ENCODE peak calls at places on chromosomes 4 and X, in nine cellular contexts. K, R, J, D, L, Z, Q, B and H are unnamed samples.
A peak's percentile ranks its signal among the peaks of the same experiment; 100 is the strongest.

GRCh38 chrX:131792356-131792749 is 230.7 kb upstream of the STK26 start:
- DNase-seq in B (peak; percentile 63), J (no peak), K (no peak), Q (no peak), R (peak; percentile 68), D (no peak), L (peak; percentile 96), Z (peak; percentile 19), H (peak; percentile 93)

GRCh38 chr4:1300466-1301455 is 11.1 kb downstream of the MAEA start:
- DNase-seq in L (peak; percentile 79), Z (no peak), J (no peak), D (peak; percentile 80), K (no peak), R (no peak), Q (peak; percentile 80), B (peak; percentile 10), H (peak; percentile 86)

GRCh38 chrX:147646949-147647717 is 264.6 kb upstream of the FMR1 start:
- DNase-seq in L (no peak), J (no peak), R (no peak), K (no peak), Z (no peak), D (no peak), B (no peak), Q (no peak), H (no peak)

GRCh38 chr4:114072781-114073180 is 93.3 kb upstream of the ARSJ start:
- DNase-seq in K (no peak), B (no peak), J (no peak), L (no peak), R (no peak), Q (no peak), D (no peak), Z (no peak), H (no peak)

GRCh38 chr4:123671633-123672404 is 275.2 kb downstream of the SPRY1 start:
- DNase-seq in K (no peak), J (no peak), Q (no peak), R (peak; percentile 46), L (no peak), D (no peak), B (no peak), Z (no peak), H (no peak)

GRCh38 chrX:19889582-19890342 is 2.4 kb upstream of the SH3KBP1 start:
- DNase-seq in K (no peak), J (no peak), L (no peak), R (no peak), D (no peak), Z (no peak), B (no peak), Q (peak; percentile 68), H (no peak)

GRCh38 chrX:13752646-13753045 is 18.1 kb downstream of the OFD1 start:
- DNase-seq in D (no peak), L (no peak), K (no peak), B (no peak), J (no peak), R (peak; percentile 56), Z (no peak), Q (no peak), H (no peak)

GRCh38 chr4:110033994-110034393 is 121.3 kb downstream of the EGF start:
- DNase-seq in D (peak; percentile 30), L (no peak), R (peak; percentile 36), J (no peak), Z (no peak), Q (no peak), B (no peak), K (no peak), H (no peak)

GRCh38 chr4:60396680-60397079 is 803.4 kb upstream of the ADGRL3 start:
- DNase-seq in Z (no peak), J (no peak), D (no peak), K (no peak), R (no peak), L (no peak), Q (peak; percentile 28), B (peak; percentile 2), H (no peak)

GRCh38 chr4:8877780-8878040 is 6.1 kb upstream of the HMX1 start:
- DNase-seq in R (no peak), J (peak; percentile 73), Z (no peak), K (no peak), L (no peak), Q (no peak), D (no peak), B (no peak), H (no peak)
- H3K27me3 ChIP-seq in R (no peaks in the 10 kb centered on the region), J (peaks cover 75% of the 10 kb centered on the region), Z (peaks cover 87% of the 10 kb centered on the region), K (peaks cover 56% of the 10 kb centered on the region), L (peaks cover 97% of the 10 kb centered on the region), Q (peaks cover 38% of the 10 kb centered on the region), D (no peaks in the 10 kb centered on the region), B (no peaks in the 10 kb centered on the region), H (peaks cover 57% of the 10 kb centered on the region)

GRCh38 chr4:16089156-16089555 is 5.3 kb upstream of the PROM1 start:
- DNase-seq in R (no peak), B (no peak), Q (no peak), Z (no peak), K (no peak), J (no peak), D (no peak), L (no peak), H (no peak)

GRCh38 chr4:16082038-16082423 is 1.8 kb downstream of the PROM1 start:
- DNase-seq in D (no peak), B (peak; percentile 27), Q (no peak), R (no peak), Z (no peak), J (peak; percentile 52), K (no peak), L (no peak), H (no peak)

GRCh38 chr4:16083217-16084191 is at the start of gene PROM1:
- DNase-seq in K (peak; percentile 55), B (peak; percentile 81), D (peak; percentile 52), J (peak; percentile 81), L (no peak), Z (peak; percentile 27), R (no peak), Q (no peak), H (no peak)

GRCh38 chr4:16082424-16083216 is 1.2 kb downstream of the PROM1 start:
- DNase-seq in K (peak; percentile 91), Q (no peak), R (no peak), B (peak; percentile 73), J (peak; percentile 92), Z (peak; percentile 27), L (no peak), D (peak; percentile 54), H (no peak)

GRCh38 chr4:16085822-16086221 is 2.0 kb upstream of the PROM1 start:
- DNase-seq in Q (no peak), D (no peak), B (no peak), L (no peak), K (no peak), Z (no peak), R (no peak), J (no peak), H (no peak)
- H3K27me3 ChIP-seq in Q (peaks cover 34% of the 10 kb centered on the region), D (no peaks in the 10 kb centered on the region), B (peaks cover 43% of the 10 kb centered on the region), L (peaks cover 49% of the 10 kb centered on the region), K (peaks cover 22% of the 10 kb centered on the region), Z (peaks cover 41% of the 10 kb centered on the region), R (peaks cover 1% of the 10 kb centered on the region), J (peaks cover 28% of the 10 kb centered on the region), H (peaks cover 20% of the 10 kb centered on the region)

DNA sequence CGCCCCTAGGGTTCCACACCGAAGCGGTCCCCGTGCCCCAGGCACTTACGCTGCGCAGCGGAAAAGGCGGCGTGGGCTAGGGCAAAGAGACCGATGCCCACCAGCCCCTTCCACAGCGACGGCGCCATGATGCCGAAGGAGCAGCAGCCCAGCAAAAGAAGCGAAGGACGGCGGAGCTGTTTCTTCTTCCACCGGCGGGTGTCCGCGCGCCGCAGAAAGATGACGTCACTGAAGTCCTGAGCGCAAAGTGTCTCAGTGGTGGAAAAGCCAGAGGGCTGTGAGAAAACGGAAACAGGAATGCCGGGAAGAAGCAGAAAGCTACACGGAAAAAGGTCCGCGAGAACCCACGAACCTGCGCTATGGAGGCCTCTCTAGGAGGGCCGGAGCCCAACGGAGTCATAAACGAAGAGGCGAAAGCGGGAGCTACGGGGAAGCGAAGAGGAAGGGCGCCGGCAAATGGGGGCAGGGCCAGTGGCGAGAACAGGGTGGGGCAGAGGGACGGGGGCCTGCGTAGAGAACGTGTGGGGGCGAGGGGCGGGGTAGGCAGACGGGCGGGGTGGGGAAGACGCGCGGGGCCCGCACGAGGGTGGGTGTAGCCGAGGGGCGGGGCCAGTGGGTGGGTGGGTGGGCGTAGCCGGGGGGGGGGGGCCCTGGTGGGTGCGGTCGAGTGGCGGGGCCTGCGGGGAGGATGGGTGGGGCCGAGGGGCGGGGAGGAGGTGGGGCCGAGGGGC is at the start of gene MMGT1:
- DNase-seq in K (no peak), R (peak; percentile 87), Q (peak; percentile 65), D (peak; percentile 85), B (peak; percentile 93), L (peak; percentile 94), J (peak; percentile 92), Z (peak; percentile 86), H (peak; percentile 67)
- H3K27me3 ChIP-seq in K (no peaks in the 10 kb centered on the region), R (no peaks in the 10 kb centered on the region), Q (no peaks in the 10 kb centered on the region), D (no peaks in the 10 kb centered on the region), B (peaks cover 4% of the 10 kb centered on the region), L (no peaks in the 10 kb centered on the region), J (no peaks in the 10 kb centered on the region), Z (no peaks in the 10 kb centered on the region), H (peaks cover 3% of the 10 kb centered on the region)

DNA sequence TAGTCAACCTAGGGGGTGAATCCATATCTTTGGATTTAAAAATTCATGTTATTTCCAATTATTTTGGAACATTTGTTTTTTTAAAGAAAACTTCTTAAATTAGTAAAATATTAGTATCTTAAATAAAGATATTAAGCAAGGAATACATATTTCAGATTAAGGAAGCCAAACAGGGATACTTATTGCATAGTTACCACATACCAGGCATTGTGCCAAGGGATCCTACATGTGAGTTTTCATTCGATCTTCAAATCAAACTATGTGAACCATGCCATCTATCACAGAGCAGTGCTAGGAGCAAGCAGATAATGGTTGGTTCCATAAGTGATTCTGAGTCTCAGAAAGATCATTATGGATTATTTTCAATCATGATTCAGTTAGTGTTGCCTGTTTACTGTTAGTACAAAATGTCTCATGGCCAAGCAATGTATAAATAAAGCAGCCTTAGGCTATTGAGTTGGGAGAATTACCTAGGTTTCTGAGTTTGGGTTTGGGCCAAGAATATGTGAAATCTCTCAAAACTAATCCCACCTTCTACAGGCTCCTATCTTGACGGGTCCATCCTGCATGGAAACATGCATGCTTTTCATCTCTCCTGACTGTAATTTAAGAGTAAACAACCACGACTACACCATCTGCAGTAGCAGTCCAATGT is 176.7 kb downstream of the NPFFR2 start:
- DNase-seq in D (no peak), R (no peak), J (no peak), L (no peak), K (no peak), B (no peak), Z (no peak), Q (peak; percentile 74), H (no peak)
- H3K27me3 ChIP-seq in D (no peaks in the 10 kb centered on the region), R (no peaks in the 10 kb centered on the region), J (no peaks in the 10 kb centered on the region), L (no peaks in the 10 kb centered on the region), K (no peaks in the 10 kb centered on the region), B (no peaks in the 10 kb centered on the region), Z (no peaks in the 10 kb centered on the region), Q (no peaks in the 10 kb centered on the region), H (no peaks in the 10 kb centered on the region)